ENCODE peak calls at places on chromosomes 12 and 14, in eight cellular contexts. N is NCI-H1092, K is uterus, Q is ELR, B is GM03348, E is myocyte, I is HT1080, Y is EL. H is an unnamed sample.

GRCh38 chr12:79658221-79658620 is 32.5 kb downstream of the PAWR start:
- DNase-seq in Q (no peak), N (no peak), K (no peak), E (no peak), B (peak), Y (peak), I (no peak), H (no peak)

GRCh38 chr12:30829876-30830275 is 75.1 kb upstream of the CAPRIN2 start:
- DNase-seq in N (no peak), I (no peak), K (no peak), Y (no peak), Q (no peak), B (no peak), E (no peak), H (peak)

GRCh38 chr14:23577710-23578392 is 739 bp downstream of the JPH4 start:
- DNase-seq in Q (no peak), N (no peak), K (no peak), B (no peak), E (no peak), Y (no peak), I (peak), H (peak)

GRCh38 chr12:52358575-52359350 is 8.5 kb downstream of the KRT85 start:
- DNase-seq in I (peak), K (no peak), E (no peak), B (no peak), N (no peak), Q (peak), Y (peak), H (peak)

GRCh38 chr14:21991130-21991529 is 317.5 kb upstream of the OR4E1 start:
- DNase-seq in K (no peak), N (no peak), Y (no peak), B (no peak), I (no peak), E (no peak), Q (no peak), H (no peak)

GRCh38 chr12:109493090-109493489 is 15.7 kb downstream of the UBE3B start:
- DNase-seq in K (no peak), E (no peak), I (no peak), Q (no peak), B (no peak), Y (no peak), N (no peak), H (no peak)

GRCh38 chr14:55107766-55108554 is 21.1 kb upstream of the LGALS3 start:
- DNase-seq in Q (peak), I (peak), E (peak), K (peak), Y (peak), N (no peak), B (peak), H (peak)

GRCh38 chr12:109820921-109821381 is 12.2 kb downstream of the TRPV4 start:
- DNase-seq in Q (no peak), N (no peak), E (no peak), B (no peak), I (no peak), K (no peak), Y (no peak), H (no peak)

GRCh38 chr14:65745396-65746190 is 333.1 kb downstream of the FUT8 start:
- DNase-seq in K (no peak), Q (no peak), B (no peak), N (no peak), Y (no peak), E (no peak), I (no peak), H (no peak)

GRCh38 chr14:49926803-49927202 is 33.9 kb downstream of the ARF6 start:
- DNase-seq in N (no peak), K (no peak), I (no peak), Y (no peak), Q (no peak), E (no peak), B (no peak), H (no peak)